ENCODE peak calls at places on chromosomes 13 and 19, in ten cellular contexts. W is Right ventricle myocardium superior; N is NT2/D1; Q is hepatic stellate cell; Y is AG09319; E is stimulated activated CD8-positive, alpha-beta memory T cell treated with anti-CD3 and anti-CD28 coated beads, Interleukin-4, amount 100 ng/mL, for 24 hours; R is Kasumi-1; S is HEK293T; O is retinal pigment epithelial cell; F is heart right ventricle. K is an unnamed sample.
A peak's percentile ranks its signal among the peaks of the same experiment; 100 is the strongest.

GRCh38 chr13:42107006-42107405 is 58.6 kb downstream of the DGKH start:
- DNase-seq in Q (no peak), N (no peak), O (no peak), E (no peak), S (no peak), F (no peak), Y (no peak), W (no peak), R (no peak), K (no peak)

GRCh38 chr13:79405501-79405830 is 589 bp downstream of the RBM26 start:
- DNase-seq in W (no peak), S (no peak), Q (no peak), O (no peak), Y (no peak), N (peak; percentile 13), E (no peak), F (no peak), R (peak; percentile 27), K (no peak)

GRCh38 chr13:51277943-51278342 is 55.7 kb downstream of the FAM124A start:
- DNase-seq in N (no peak), Q (no peak), F (no peak), S (no peak), E (no peak), R (no peak), O (no peak), Y (no peak), W (no peak), K (no peak)

GRCh38 chr13:26971990-26972888 is 199.4 kb downstream of the USP12 start:
- DNase-seq in E (no peak), Q (no peak), S (no peak), N (no peak), O (no peak), Y (no peak), R (peak; percentile 11), F (no peak), W (no peak), K (no peak)

GRCh38 chr19:29671393-29672076 is 6.3 kb downstream of the PLEKHF1 start:
- DNase-seq in F (peak; percentile 55), E (peak; percentile 78), Y (no peak), O (peak; percentile 79), Q (no peak), W (peak; percentile 77), N (no peak), S (no peak), R (no peak), K (peak; percentile 83)

GRCh38 chr19:3655402-3656072 is 28.9 kb upstream of the CACTIN start:
- DNase-seq in N (no peak), Q (peak; percentile 91), O (peak; percentile 66), Y (peak; percentile 52), E (no peak), F (no peak), S (no peak), R (peak; percentile 18), W (no peak), K (peak; percentile 100)

GRCh38 chr13:73464758-73465628 is 406.2 kb downstream of the KLF5 start:
- DNase-seq in E (no peak), Q (no peak), Y (no peak), W (no peak), S (no peak), N (no peak), F (no peak), O (no peak), R (no peak), K (no peak)

GRCh38 chr13:48302920-48303330 is 626 bp upstream of the RB1 start:
- DNase-seq in N (no peak), R (no peak), F (no peak), Q (no peak), S (no peak), Y (peak; percentile 5), O (no peak), W (no peak), E (no peak), K (no peak)

GRCh38 chr13:75760182-75760981 is 124.3 kb downstream of the LMO7 start:
- DNase-seq in Y (no peak), S (peak; percentile 60), O (no peak), F (no peak), Q (no peak), N (no peak), R (no peak), W (no peak), E (no peak), K (peak; percentile 25)

GRCh38 chr13:19681517-19681916 is 48.1 kb downstream of the MPHOSPH8 start:
- DNase-seq in F (no peak), R (no peak), N (no peak), O (no peak), W (no peak), S (no peak), Q (no peak), E (no peak), Y (no peak), K (no peak)

GRCh38 chr19:10118960-10119359 is 739 bp downstream of the EIF3G start:
- DNase-seq in S (no peak), Y (no peak), R (no peak), N (no peak), F (no peak), Q (no peak), E (no peak), O (no peak), W (no peak), K (peak; percentile 83)

GRCh38 chr19:50722248-50723013 is 733 bp upstream of the CLEC11A start:
- DNase-seq in O (no peak), F (no peak), N (no peak), S (no peak), E (no peak), Q (no peak), W (no peak), Y (no peak), R (peak; percentile 61), K (peak; percentile 85)

GRCh38 chr19:46990998-46991676 is 28.5 kb upstream of the NPAS1 start:
- DNase-seq in R (peak; percentile 59), S (peak; percentile 77), O (no peak), Y (peak; percentile 75), F (peak; percentile 78), Q (peak; percentile 85), W (peak; percentile 85), E (peak; percentile 50), N (peak; percentile 57), K (peak; percentile 97)

GRCh38 chr19:31538879-31539278 is 189.6 kb upstream of the TSHZ3 start:
- DNase-seq in S (no peak), E (no peak), Q (no peak), O (no peak), R (no peak), Y (no peak), F (no peak), N (no peak), W (no peak), K (no peak)

GRCh38 chr13:30181856-30182651 is 125.3 kb downstream of the KATNAL1 start:
- DNase-seq in R (no peak), S (no peak), N (no peak), Q (no peak), E (no peak), Y (no peak), F (no peak), O (no peak), W (no peak), K (no peak)

GRCh38 chr19:45733160-45733810 is at the start of gene MEIOSIN:
- DNase-seq in W (no peak), Q (no peak), F (no peak), O (no peak), Y (no peak), E (no peak), S (no peak), R (no peak), N (no peak), K (no peak)

GRCh38 chr19:11252665-11253355 is 9.5 kb downstream of the DOCK6 start:
- DNase-seq in Q (no peak), W (no peak), E (no peak), S (no peak), R (no peak), O (no peak), F (no peak), Y (no peak), N (no peak), K (peak; percentile 65)

GRCh38 chr13:24923305-24923640 is 159.3 kb downstream of the RNF17 start:
- DNase-seq in S (peak; percentile 3), W (no peak), N (no peak), F (no peak), Y (peak; percentile 58), O (peak; percentile 18), R (peak; percentile 16), Q (peak; percentile 43), E (no peak), K (peak; percentile 86)

GRCh38 chr13:91586609-91587008 is 188.2 kb downstream of the GPC5 start:
- DNase-seq in O (no peak), F (no peak), R (no peak), E (no peak), Y (no peak), W (no peak), S (no peak), Q (no peak), N (no peak), K (no peak)

GRCh38 chr13:19587635-19588300 is 26.4 kb upstream of the TPTE2 start:
- DNase-seq in E (no peak), O (no peak), N (no peak), Q (peak; percentile 26), Y (no peak), S (peak; percentile 13), W (no peak), R (peak; percentile 38), F (no peak), K (peak; percentile 62)